ENCODE peak calls at places on chromosome 3, in eight cellular contexts. S is cardiac fibroblast, B is AG04450, E is chondrocyte, N is nephron progenitor cell, U is kidney epithelial cell, P is spleen, J is left lung. Z is an unnamed sample.

GRCh38 chr3:107957506-107957905 is 133.3 kb downstream of the CD47 start:
- DNase-seq in P (no peak), U (no peak), S (peak; percentile 67), E (no peak), N (no peak), J (no peak), B (no peak), Z (no peak)

GRCh38 chr3:88005066-88005465 is 53.7 kb downstream of the CGGBP1 start:
- DNase-seq in J (no peak), S (peak; percentile 61), N (no peak), E (no peak), P (no peak), U (peak; percentile 9), B (no peak), Z (no peak)

GRCh38 chr3:196093271-196094111 is 11.6 kb upstream of the TFRC start:
- DNase-seq in S (peak; percentile 62), B (no peak), U (no peak), J (no peak), N (no peak), E (no peak), P (peak; percentile 61), Z (peak; percentile 65)

GRCh38 chr3:30114918-30115317 is 491.5 kb upstream of the TGFBR2 start:
- DNase-seq in U (no peak), S (peak; percentile 20), J (no peak), N (no peak), P (no peak), E (no peak), B (no peak), Z (no peak)

GRCh38 chr3:120102674-120103073 is 8.4 kb upstream of the GSK3B start:
- DNase-seq in E (no peak), P (no peak), B (no peak), U (no peak), J (no peak), S (no peak), N (no peak), Z (no peak)

GRCh38 chr3:180594631-180595348 is 7.2 kb upstream of the TTC14 start:
- DNase-seq in P (no peak), B (peak; percentile 37), N (no peak), S (peak; percentile 55), U (no peak), E (no peak), J (no peak), Z (no peak)

GRCh38 chr3:191070762-191071365 is 128.2 kb upstream of the OSTN start:
- DNase-seq in B (no peak), P (no peak), E (no peak), N (no peak), S (peak; percentile 53), U (no peak), J (no peak), Z (no peak)

GRCh38 chr3:5650303-5650702 is 462.8 kb downstream of the EDEM1 start:
- DNase-seq in P (no peak), U (no peak), B (no peak), S (no peak), N (no peak), J (no peak), E (no peak), Z (no peak)

GRCh38 chr3:66498718-66499611 is 1.9 kb downstream of the LRIG1 start:
- DNase-seq in E (no peak), J (no peak), P (no peak), S (no peak), B (no peak), N (no peak), U (no peak), Z (no peak)

GRCh38 chr3:120172070-120172469 is 77.8 kb upstream of the GSK3B start:
- DNase-seq in S (peak; percentile 79), E (no peak), P (no peak), U (no peak), J (no peak), N (no peak), B (no peak), Z (no peak)

GRCh38 chr3:159989973-159990846 is 1.6 kb downstream of the IL12A start:
- DNase-seq in N (no peak), U (no peak), E (no peak), J (no peak), B (no peak), P (no peak), S (no peak), Z (no peak)

GRCh38 chr3:52036829-52037228 is 19.5 kb downstream of the DUSP7 start:
- DNase-seq in S (no peak), B (no peak), J (no peak), P (no peak), N (no peak), U (no peak), E (no peak), Z (no peak)

GRCh38 chr3:46991406-46992165 is 12.1 kb downstream of the NBEAL2 start:
- DNase-seq in S (no peak), P (peak; percentile 76), J (peak; percentile 58), N (no peak), U (no peak), E (no peak), B (no peak), Z (no peak)

GRCh38 chr3:174863488-174863887 is 4.4 kb downstream of the NAALADL2 start:
- DNase-seq in U (peak; percentile 19), E (no peak), P (no peak), N (no peak), B (no peak), J (no peak), S (no peak), Z (no peak)

GRCh38 chr3:43217206-43217605 is 69.1 kb upstream of the SNRK start:
- DNase-seq in B (no peak), U (no peak), P (no peak), E (no peak), J (no peak), S (no peak), N (no peak), Z (no peak)

GRCh38 chr3:139284221-139284620 is 59.6 kb upstream of the MRPS22 start:
- DNase-seq in E (peak; percentile 61), P (no peak), N (no peak), B (no peak), S (peak; percentile 14), J (no peak), U (no peak), Z (no peak)

DNA sequence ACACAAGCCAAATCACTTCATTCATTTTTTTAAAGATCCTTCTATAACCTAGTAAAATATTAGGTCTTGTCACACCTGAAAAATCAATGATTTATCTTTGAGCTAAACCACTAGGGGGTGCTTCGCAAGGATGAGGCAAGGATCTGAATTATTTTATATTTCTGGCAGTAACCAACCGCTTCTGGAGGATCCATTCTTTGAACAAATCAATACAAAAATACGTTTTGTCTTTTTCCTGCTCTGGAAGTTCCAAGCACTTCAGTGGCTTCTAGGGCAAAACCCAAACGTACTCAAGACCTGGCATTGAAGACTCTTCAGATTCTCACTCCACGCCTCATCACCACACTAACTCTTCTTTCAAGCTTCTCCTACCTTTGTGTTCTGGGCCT is 486 bp downstream of the LSG1 start:
- DNase-seq in E (no peak), P (no peak), B (no peak), U (no peak), S (peak; percentile 54), N (no peak), J (no peak), Z (no peak)
- TF ChIP-seq CTCF in E (peak; percentile 91), P (no peak), B (peak; percentile 65), U (peak; percentile 53), S (peak; percentile 64), N (peak; percentile 62), J (peak; percentile 39), Z (peak; percentile 92)

GRCh38 chr3:194686816-194687637 is 1.3 kb downstream of the FAM43A start:
- DNase-seq in J (peak; percentile 85), S (peak; percentile 71), B (no peak), N (peak; percentile 60), P (peak; percentile 89), E (no peak), U (no peak), Z (no peak)

GRCh38 chr3:194688946-194689345 is 3.3 kb downstream of the FAM43A start:
- DNase-seq in J (no peak), B (no peak), N (no peak), S (no peak), U (no peak), P (no peak), E (no peak), Z (no peak)

GRCh38 chr3:194686414-194686815 is 732 bp downstream of the FAM43A start:
- DNase-seq in P (no peak), S (no peak), J (no peak), U (no peak), B (no peak), E (no peak), N (no peak), Z (no peak)

GRCh38 chr3:194688207-194688711 is 2.6 kb downstream of the FAM43A start:
- DNase-seq in N (no peak), S (peak; percentile 54), J (peak; percentile 75), U (no peak), B (no peak), P (peak; percentile 90), E (no peak), Z (peak; percentile 52)

GRCh38 chr3:194687638-194688206 is 2.0 kb downstream of the FAM43A start:
- DNase-seq in N (peak; percentile 83), S (peak; percentile 71), B (no peak), E (peak; percentile 94), U (no peak), P (peak; percentile 95), J (peak; percentile 95), Z (peak; percentile 51)
- TF ChIP-seq CTCF in N (peak; percentile 42), S (peak; percentile 10), B (no peak), E (peak; percentile 79), U (peak; percentile 24), P (peak; percentile 42), J (peak; percentile 44), Z (peak; percentile 62)

GRCh38 chr3:62312201-62312600 is 61.1 kb downstream of the FEZF2 start:
- DNase-seq in U (no peak), S (peak; percentile 2), E (no peak), N (no peak), P (no peak), J (no peak), B (no peak), Z (no peak)
- TF ChIP-seq CTCF in U (no peak), S (no peak), E (peak; percentile 63), N (no peak), P (no peak), J (no peak), B (no peak), Z (no peak)

DNA sequence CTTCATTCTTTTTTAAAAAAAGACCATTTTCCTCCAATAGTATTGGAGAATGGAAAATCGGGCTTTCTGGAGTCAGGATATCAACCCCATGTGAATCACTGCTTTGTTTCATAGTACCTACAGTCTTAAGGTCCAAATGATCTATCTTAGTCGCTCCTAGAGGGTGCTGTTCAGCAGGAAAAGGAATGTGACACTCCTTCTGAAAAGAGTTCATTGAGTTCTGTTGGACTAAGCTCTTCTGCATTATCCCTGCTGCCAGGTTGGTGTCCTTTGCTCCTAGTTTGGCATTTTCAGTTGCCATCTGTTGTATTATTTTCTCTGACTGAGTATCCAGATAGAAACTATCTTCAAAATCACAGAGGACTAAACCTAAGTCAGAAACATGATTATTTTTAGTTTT is 57.2 kb downstream of the POLQ start:
- DNase-seq in N (no peak), S (no peak), U (no peak), B (no peak), E (no peak), P (no peak), J (no peak), Z (no peak)
- TF ChIP-seq CTCF in N (no peak), S (no peak), U (no peak), B (no peak), E (peak; percentile 43), P (no peak), J (no peak), Z (no peak)

DNA sequence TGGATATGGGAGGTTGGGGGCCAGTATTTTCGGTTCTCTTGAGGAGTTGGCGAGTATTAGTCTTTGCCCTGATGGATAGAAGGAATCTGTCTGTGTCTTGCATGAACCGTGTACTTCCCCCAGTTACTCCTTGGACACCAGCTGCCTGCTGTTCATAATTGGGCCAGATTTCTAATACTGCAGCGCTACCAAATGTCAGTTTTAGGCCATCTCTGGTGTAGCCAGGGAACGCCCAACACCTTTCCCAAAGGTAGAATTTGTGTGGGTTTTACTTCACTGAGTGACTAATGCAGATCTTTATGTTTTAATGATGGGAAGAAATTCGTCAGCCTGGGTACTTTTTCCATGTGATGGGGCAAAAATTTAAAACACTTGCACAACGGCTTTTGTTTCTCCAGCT is 18.4 kb downstream of the FLNB start:
- DNase-seq in E (no peak), B (no peak), J (no peak), P (no peak), N (no peak), S (no peak), U (no peak), Z (no peak)
- TF ChIP-seq CTCF in E (peak; percentile 24), B (no peak), J (no peak), P (no peak), N (no peak), S (no peak), U (no peak), Z (no peak)

Z was measured in CD14-positive monocyte.